ENCODE peak calls at places on chromosomes 3 and 15, in seven cellular contexts. F is cardiac muscle cell, P is tibial artery, E is colonic mucosa, X is uterus, H is AG09309, J is astrocyte. M is an unnamed sample.

GRCh38 chr3:180417241-180417640 is 184.7 kb upstream of the TTC14 start:
- DNase-seq in F (no peak), P (no peak), E (no peak), X (no peak), H (no peak), J (no peak), M (no peak)

GRCh38 chr3:23444386-23444785 is 241.3 kb downstream of the UBE2E2 start:
- DNase-seq in F (no peak), P (no peak), E (no peak), X (no peak), H (no peak), J (no peak), M (no peak)

GRCh38 chr3:117553461-117553860 is 843.9 kb downstream of the TUSC7 start:
- DNase-seq in F (peak; percentile 9), P (no peak), E (no peak), X (no peak), H (no peak), J (peak; percentile 59), M (no peak)

GRCh38 chr3:184506579-184506978 is 55.0 kb upstream of the EPHB3 start:
- DNase-seq in F (no peak), P (no peak), E (no peak), X (no peak), H (peak; percentile 46), J (peak; percentile 47), M (no peak)

GRCh38 chr3:4987374-4988296 is 8.4 kb downstream of the BHLHE40 start:
- DNase-seq in F (no peak), P (no peak), E (no peak), X (no peak), H (no peak), J (no peak), M (no peak)

GRCh38 chr3:157460253-157460652 is 23.6 kb downstream of the PTX3 start:
- DNase-seq in F (no peak), P (no peak), E (no peak), X (no peak), H (no peak), J (peak; percentile 86), M (no peak)

GRCh38 chr3:52270252-52270754 is 8.1 kb downstream of the WDR82 start:
- DNase-seq in F (no peak), P (no peak), E (no peak), X (no peak), H (no peak), J (no peak), M (no peak)

GRCh38 chr15:27638950-27639349 is 460.2 kb downstream of the OCA2 start:
- DNase-seq in F (no peak), P (no peak), E (no peak), X (no peak), H (no peak), J (no peak), M (no peak)

GRCh38 chr3:167814441-167814951 is 79.0 kb downstream of the SERPINI1 start:
- DNase-seq in F (peak; percentile 46), P (no peak), E (no peak), X (peak; percentile 20), H (peak; percentile 75), J (peak; percentile 79), M (peak; percentile 68)

GRCh38 chr3:134388748-134389485 is 14.7 kb upstream of the AMOTL2 start:
- DNase-seq in F (no peak), P (no peak), E (no peak), X (no peak), H (no peak), J (no peak), M (no peak)

GRCh38 chr3:60010778-60011177 is 961.0 kb upstream of the CFAP20DC start:
- DNase-seq in F (no peak), P (no peak), E (peak; percentile 18), X (no peak), H (no peak), J (no peak), M (no peak)

GRCh38 chr3:161694682-161695586 is 198.3 kb downstream of the OTOL1 start:
- DNase-seq in F (no peak), P (no peak), E (no peak), X (no peak), H (no peak), J (no peak), M (no peak)

GRCh38 chr3:54698059-54698458 is 229.8 kb downstream of the LRTM1 start:
- DNase-seq in F (no peak), P (no peak), E (no peak), X (no peak), H (no peak), J (no peak), M (no peak)
- H3K4me3 ChIP-seq in F (no peak overlapping the region), P (no peak overlapping the region), E (no peak overlapping the region), X (no peak overlapping the region), H (no peak overlapping the region), J (no peak overlapping the region), M (no peak overlapping the region)

GRCh38 chr3:88220126-88220525 is 70.4 kb downstream of the C3orf38 start:
- DNase-seq in F (no peak), P (no peak), E (no peak), X (no peak), H (no peak), J (no peak), M (no peak)

GRCh38 chr3:88222343-88222742 is 72.6 kb downstream of the C3orf38 start:
- DNase-seq in F (no peak), P (no peak), E (no peak), X (no peak), H (no peak), J (no peak), M (no peak)

GRCh38 chr3:88221726-88222125 is 72.0 kb downstream of the C3orf38 start:
- DNase-seq in F (no peak), P (no peak), E (no peak), X (no peak), H (no peak), J (no peak), M (no peak)

DNA sequence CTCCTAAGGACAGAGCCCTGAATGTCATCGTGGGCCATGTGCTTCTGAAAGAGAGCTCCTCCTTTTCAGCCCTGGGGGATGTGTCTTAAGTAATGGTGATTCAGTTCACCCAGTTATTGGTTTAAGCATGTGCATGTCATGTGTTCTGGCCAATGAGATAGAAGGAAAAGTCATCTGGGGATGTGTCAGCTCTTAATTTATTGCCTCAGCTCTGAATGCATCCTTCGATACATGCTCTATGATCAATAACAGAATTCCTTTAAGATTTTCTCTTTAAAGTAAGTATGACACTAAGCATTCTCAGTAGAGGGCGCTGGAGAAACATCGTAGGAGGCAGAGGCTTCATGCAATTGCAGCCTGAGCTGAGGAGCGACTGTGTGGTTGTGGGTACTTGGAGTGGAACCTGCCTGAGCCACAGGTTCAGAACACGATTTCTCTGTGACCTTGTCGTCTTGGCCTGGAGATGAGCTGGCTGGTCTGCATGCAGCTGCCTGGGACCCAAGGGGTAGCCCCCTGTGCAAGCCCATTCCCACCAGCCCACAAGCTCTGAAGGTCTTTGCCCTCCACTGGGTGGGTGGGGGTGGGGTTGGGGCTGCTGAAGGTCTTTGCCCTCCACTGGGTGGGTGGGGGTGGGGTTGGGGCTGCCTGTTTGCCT is 69.5 kb downstream of the C3orf38 start:
- DNase-seq in F (peak; percentile 83), P (no peak), E (peak; percentile 41), X (no peak), H (peak; percentile 18), J (peak; percentile 49), M (peak; percentile 50)
- TF ChIP-seq CTCF in F (peak; percentile 75), P (peak; percentile 15), E (peak; percentile 49), X (peak; percentile 6), H (peak; percentile 71), J (peak; percentile 68), M (peak; percentile 50)

GRCh38 chr15:91022075-91022831 is at the start of gene VPS33B:
- DNase-seq in F (peak; percentile 83), P (peak; percentile 84), E (peak; percentile 95), X (peak; percentile 78), H (peak; percentile 20), J (peak; percentile 81), M (peak; percentile 90)
- H3K4me3 ChIP-seq in F (peak within 1 kb of the TSS; percentile 96), P (peak within 1 kb of the TSS; percentile 92), E (peak within 1 kb of the TSS; percentile 91), X (peak within 1 kb of the TSS; percentile 65), H (peak within 1 kb of the TSS; percentile 93), J (peak within 1 kb of the TSS; percentile 97), M (peak within 1 kb of the TSS; percentile 91)

DNA sequence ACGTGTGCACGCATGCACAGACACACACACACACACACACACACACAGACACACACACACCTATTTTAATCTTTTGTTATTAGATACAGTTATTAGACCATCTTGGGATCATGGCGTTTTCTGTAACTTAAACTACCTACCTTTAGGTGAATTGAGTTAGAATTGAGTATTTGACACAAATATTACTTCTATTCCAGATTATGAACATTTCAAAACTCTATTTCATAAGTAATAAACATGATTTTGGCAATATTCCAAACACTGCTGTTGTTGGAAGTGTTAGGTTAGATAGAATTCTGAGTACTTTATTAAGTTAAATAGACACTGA is 65.6 kb downstream of the GLCE start:
- DNase-seq in F (no peak), P (no peak), E (no peak), X (no peak), H (no peak), J (no peak), M (no peak)
- TF ChIP-seq CTCF in F (no peak), P (no peak), E (no peak), X (no peak), H (no peak), J (no peak), M (peak; percentile 6)

GRCh38 chr15:88469321-88469720 is 1.8 kb downstream of the MRPS11 start:
- DNase-seq in F (no peak), P (no peak), E (no peak), X (no peak), H (no peak), J (no peak), M (no peak)

GRCh38 chr15:88463870-88464532 is 3.2 kb downstream of the MRPL46 start:
- DNase-seq in F (no peak), P (no peak), E (no peak), X (no peak), H (no peak), J (no peak), M (no peak)

GRCh38 chr15:88467073-88467934 is at the start of the genes MRPL46 and MRPS11:
- DNase-seq in F (peak; percentile 89), P (peak; percentile 86), E (peak; percentile 96), X (peak; percentile 83), H (peak; percentile 34), J (peak; percentile 71), M (peak; percentile 90)

GRCh38 chr15:88467935-88468528 is 524 bp downstream of the MRPS11 start:
- DNase-seq in F (peak; percentile 22), P (no peak), E (peak; percentile 30), X (no peak), H (no peak), J (no peak), M (no peak)

DNA sequence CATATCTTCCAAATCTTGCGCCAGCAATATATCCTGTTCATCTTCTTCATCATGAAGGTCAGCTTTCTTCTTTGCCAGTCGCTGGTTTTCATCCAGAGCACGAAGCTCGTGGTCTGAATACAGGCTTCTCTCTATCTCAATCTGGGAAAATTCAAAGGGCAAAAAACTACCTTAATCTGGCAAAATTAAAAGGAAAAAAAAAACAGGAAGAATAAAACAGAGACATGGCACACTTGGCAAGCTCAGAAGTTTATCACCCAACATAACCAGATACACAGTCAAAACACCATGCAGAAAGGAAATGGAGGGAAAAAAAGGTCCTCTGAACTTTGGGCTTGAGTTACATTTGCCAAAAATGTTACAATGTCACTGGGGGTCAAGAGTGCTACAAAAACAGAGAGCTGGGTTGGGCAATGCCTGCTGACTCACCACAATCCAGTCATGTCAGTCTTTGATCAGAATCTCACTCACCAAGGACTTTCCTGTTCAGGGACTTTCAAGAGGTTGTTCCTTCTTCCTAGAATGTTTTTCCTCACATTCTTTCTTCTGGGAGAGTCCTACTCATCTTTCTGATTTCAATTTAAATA is 1.5 kb downstream of the MRPL46 start:
- DNase-seq in F (peak; percentile 48), P (no peak), E (no peak), X (no peak), H (peak; percentile 16), J (peak; percentile 12), M (no peak)
- H3K4me3 ChIP-seq in F (no peak overlapping the region), P (peak overlapping the region; percentile 71), E (no peak overlapping the region), X (no peak overlapping the region), H (no peak overlapping the region), J (peak overlapping the region; percentile 98), M (no peak overlapping the region)

GRCh38 chr15:24761704-24762302 is 86.2 kb downstream of the NPAP1 start:
- DNase-seq in F (peak; percentile 6), P (no peak), E (no peak), X (no peak), H (no peak), J (peak; percentile 1), M (no peak)
- TF ChIP-seq CTCF in F (peak; percentile 34), P (peak; percentile 37), E (no peak), X (peak; percentile 29), H (peak; percentile 41), J (peak; percentile 39), M (peak; percentile 64)

M was measured in dorsolateral prefrontal cortex.